ENCODE peak calls at places on chromosomes 4 and X, in five cellular contexts. One of them, this sample, is unnamed.

GRCh38 chrX:13120017-13120416 is 75.6 kb upstream of the FAM9C start:
- DNase-seq in endothelial cell of umbilical vein: peak
- DNase-seq in aorta: no peak
- DNase-seq in cardiac muscle cell: peak
- DNase-seq in heart left ventricle: peak
- DNase-seq in this sample: no peak

GRCh38 chrX:30831082-30831481 is 58.0 kb downstream of the TAB3 start:
- DNase-seq in endothelial cell of umbilical vein: no peak
- DNase-seq in heart left ventricle: no peak
- DNase-seq in aorta: no peak
- DNase-seq in cardiac muscle cell: no peak
- DNase-seq in this sample: no peak

GRCh38 chrX:38138900-38139299 is 81.8 kb downstream of the SRPX start:
- DNase-seq in aorta: no peak
- DNase-seq in endothelial cell of umbilical vein: peak
- DNase-seq in cardiac muscle cell: no peak
- DNase-seq in heart left ventricle: no peak
- DNase-seq in this sample: no peak

GRCh38 chrX:76827672-76828071 is 400.2 kb downstream of the MAGEE1 start:
- DNase-seq in cardiac muscle cell: no peak
- DNase-seq in heart left ventricle: no peak
- DNase-seq in endothelial cell of umbilical vein: no peak
- DNase-seq in aorta: no peak
- DNase-seq in this sample: no peak

GRCh38 chr4:8396762-8397406 is 43.6 kb downstream of the ACOX3 start:
- DNase-seq in heart left ventricle: no peak
- DNase-seq in cardiac muscle cell: no peak
- DNase-seq in endothelial cell of umbilical vein: no peak
- DNase-seq in aorta: no peak
- DNase-seq in this sample: no peak

GRCh38 chr4:110475881-110476818 is at the start of gene ENPEP:
- DNase-seq in aorta: peak
- DNase-seq in endothelial cell of umbilical vein: no peak
- DNase-seq in heart left ventricle: peak
- DNase-seq in cardiac muscle cell: peak
- DNase-seq in this sample: peak

GRCh38 chr4:20017439-20017838 is 234.3 kb upstream of the SLIT2 start:
- DNase-seq in heart left ventricle: no peak
- DNase-seq in endothelial cell of umbilical vein: peak
- DNase-seq in cardiac muscle cell: no peak
- DNase-seq in aorta: no peak
- DNase-seq in this sample: no peak

GRCh38 chr4:119715490-119716445 is 87.2 kb upstream of the PDE5A start:
- DNase-seq in aorta: no peak
- DNase-seq in heart left ventricle: no peak
- DNase-seq in endothelial cell of umbilical vein: no peak
- DNase-seq in cardiac muscle cell: no peak
- DNase-seq in this sample: no peak

GRCh38 chr4:53716011-53716410 is 124.7 kb upstream of the LNX1 start:
- DNase-seq in cardiac muscle cell: no peak
- DNase-seq in heart left ventricle: no peak
- DNase-seq in aorta: no peak
- DNase-seq in endothelial cell of umbilical vein: no peak
- DNase-seq in this sample: no peak

GRCh38 chr4:87525636-87526035 is 3.5 kb downstream of the SPARCL1 start:
- DNase-seq in heart left ventricle: no peak
- DNase-seq in endothelial cell of umbilical vein: no peak
- DNase-seq in aorta: no peak
- DNase-seq in cardiac muscle cell: no peak
- DNase-seq in this sample: no peak

GRCh38 chr4:40672528-40673522 is 43.2 kb upstream of the RBM47 start:
- DNase-seq in heart left ventricle: no peak
- DNase-seq in aorta: peak
- DNase-seq in endothelial cell of umbilical vein: peak
- DNase-seq in cardiac muscle cell: no peak
- DNase-seq in this sample: no peak

GRCh38 chr4:8473920-8474590 is 33.5 kb downstream of the TRMT44 start:
- DNase-seq in endothelial cell of umbilical vein: no peak
- DNase-seq in aorta: no peak
- DNase-seq in heart left ventricle: no peak
- DNase-seq in cardiac muscle cell: no peak
- DNase-seq in this sample: no peak

GRCh38 chr4:88757776-88758175 is 60.1 kb upstream of the NAP1L5 start:
- DNase-seq in aorta: no peak
- DNase-seq in endothelial cell of umbilical vein: no peak
- DNase-seq in heart left ventricle: no peak
- DNase-seq in cardiac muscle cell: no peak
- DNase-seq in this sample: no peak

GRCh38 chrX:68822641-68823410 is 6.0 kb upstream of the EFNB1 start:
- DNase-seq in heart left ventricle: peak
- DNase-seq in cardiac muscle cell: peak
- DNase-seq in endothelial cell of umbilical vein: peak
- DNase-seq in aorta: peak
- DNase-seq in this sample: no peak

GRCh38 chrX:30795981-30796958 is 92.8 kb downstream of the TAB3 start:
- DNase-seq in endothelial cell of umbilical vein: no peak
- DNase-seq in aorta: no peak
- DNase-seq in cardiac muscle cell: no peak
- DNase-seq in heart left ventricle: no peak
- DNase-seq in this sample: no peak

GRCh38 chr4:128670434-128670999 is 139.0 kb upstream of the JADE1 start:
- DNase-seq in endothelial cell of umbilical vein: no peak
- DNase-seq in aorta: no peak
- DNase-seq in heart left ventricle: no peak
- DNase-seq in cardiac muscle cell: no peak
- DNase-seq in this sample: no peak

GRCh38 chr4:128342762-128343161 is 55.1 kb upstream of the PGRMC2 start:
- DNase-seq in heart left ventricle: no peak
- DNase-seq in aorta: no peak
- DNase-seq in endothelial cell of umbilical vein: no peak
- DNase-seq in cardiac muscle cell: no peak
- DNase-seq in this sample: no peak

GRCh38 chr4:109953556-109953955 is 40.9 kb downstream of the EGF start:
- DNase-seq in endothelial cell of umbilical vein: no peak
- DNase-seq in aorta: no peak
- DNase-seq in heart left ventricle: no peak
- DNase-seq in cardiac muscle cell: no peak
- DNase-seq in this sample: no peak

GRCh38 chr4:74152841-74153240 is 5.1 kb upstream of the MTHFD2L start:
- DNase-seq in endothelial cell of umbilical vein: no peak
- DNase-seq in heart left ventricle: no peak
- DNase-seq in aorta: no peak
- DNase-seq in cardiac muscle cell: no peak
- DNase-seq in this sample: no peak

GRCh38 chrX:21993265-21993664 is 38.9 kb upstream of the PHEX start:
- DNase-seq in aorta: peak
- DNase-seq in endothelial cell of umbilical vein: no peak
- DNase-seq in heart left ventricle: peak
- DNase-seq in cardiac muscle cell: no peak
- DNase-seq in this sample: no peak

GRCh38 chr4:142917678-142918077 is 71.6 kb upstream of the INPP4B start:
- DNase-seq in endothelial cell of umbilical vein: no peak
- DNase-seq in aorta: no peak
- DNase-seq in heart left ventricle: no peak
- DNase-seq in cardiac muscle cell: no peak
- DNase-seq in this sample: no peak

GRCh38 chr4:101944649-101945048 is 154.1 kb downstream of the BANK1 start:
- DNase-seq in cardiac muscle cell: no peak
- DNase-seq in aorta: no peak
- DNase-seq in heart left ventricle: no peak
- DNase-seq in endothelial cell of umbilical vein: no peak
- DNase-seq in this sample: no peak

DNA sequence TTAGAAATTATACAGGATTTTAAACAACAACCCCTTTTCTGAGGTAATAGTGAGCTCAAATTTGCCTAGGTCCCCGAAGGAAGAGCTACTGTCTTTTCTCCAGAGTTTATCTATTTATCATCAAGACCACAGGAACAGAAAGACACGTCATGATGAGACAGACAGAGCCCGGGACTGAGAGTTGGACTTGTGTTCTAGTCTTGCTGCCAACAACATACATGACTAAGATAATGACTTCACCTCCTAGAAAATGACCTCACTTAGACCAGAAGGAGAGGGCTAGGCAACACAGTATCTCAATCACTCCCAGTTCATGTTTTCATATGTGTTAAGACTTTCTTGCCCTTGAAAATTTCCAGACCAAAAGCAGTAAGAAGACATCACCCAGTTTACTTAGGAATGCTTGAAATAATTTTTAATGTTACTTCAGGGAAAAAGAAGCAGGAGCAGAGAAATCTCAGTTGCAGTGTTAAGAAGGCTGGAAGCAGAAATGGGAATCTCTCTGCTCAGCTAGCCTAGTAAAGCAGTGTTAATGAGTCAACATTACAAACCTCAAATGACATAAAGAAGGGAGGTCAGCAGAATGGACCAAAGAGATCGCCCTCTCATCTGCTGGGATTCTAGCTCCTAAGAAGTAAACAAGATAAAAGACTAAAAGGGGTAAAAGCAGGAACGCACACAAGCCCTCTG is 24.9 kb downstream of the PDGFC start:
- DNase-seq in aorta: no peak
- DNase-seq in cardiac muscle cell: no peak
- DNase-seq in heart left ventricle: peak
- DNase-seq in endothelial cell of umbilical vein: peak
- DNase-seq in this sample: no peak
- H3K27ac ChIP-seq in aorta: peak
- H3K27ac ChIP-seq in cardiac muscle cell: no peak
- H3K27ac ChIP-seq in heart left ventricle: no peak
- H3K27ac ChIP-seq in endothelial cell of umbilical vein: peak
- H3K27ac ChIP-seq in this sample: peak

GRCh38 chr4:171118091-171118490 is 695.1 kb upstream of the GALNTL6 start:
- DNase-seq in cardiac muscle cell: no peak
- DNase-seq in aorta: no peak
- DNase-seq in endothelial cell of umbilical vein: no peak
- DNase-seq in heart left ventricle: no peak
- DNase-seq in this sample: no peak

GRCh38 chr4:171117457-171117856 is 695.7 kb upstream of the GALNTL6 start:
- DNase-seq in cardiac muscle cell: no peak
- DNase-seq in aorta: no peak
- DNase-seq in endothelial cell of umbilical vein: no peak
- DNase-seq in heart left ventricle: no peak
- DNase-seq in this sample: no peak
- H3K27ac ChIP-seq in cardiac muscle cell: no peak
- H3K27ac ChIP-seq in aorta: no peak
- H3K27ac ChIP-seq in endothelial cell of umbilical vein: no peak
- H3K27ac ChIP-seq in heart left ventricle: no peak
- H3K27ac ChIP-seq in this sample: no peak

DNA sequence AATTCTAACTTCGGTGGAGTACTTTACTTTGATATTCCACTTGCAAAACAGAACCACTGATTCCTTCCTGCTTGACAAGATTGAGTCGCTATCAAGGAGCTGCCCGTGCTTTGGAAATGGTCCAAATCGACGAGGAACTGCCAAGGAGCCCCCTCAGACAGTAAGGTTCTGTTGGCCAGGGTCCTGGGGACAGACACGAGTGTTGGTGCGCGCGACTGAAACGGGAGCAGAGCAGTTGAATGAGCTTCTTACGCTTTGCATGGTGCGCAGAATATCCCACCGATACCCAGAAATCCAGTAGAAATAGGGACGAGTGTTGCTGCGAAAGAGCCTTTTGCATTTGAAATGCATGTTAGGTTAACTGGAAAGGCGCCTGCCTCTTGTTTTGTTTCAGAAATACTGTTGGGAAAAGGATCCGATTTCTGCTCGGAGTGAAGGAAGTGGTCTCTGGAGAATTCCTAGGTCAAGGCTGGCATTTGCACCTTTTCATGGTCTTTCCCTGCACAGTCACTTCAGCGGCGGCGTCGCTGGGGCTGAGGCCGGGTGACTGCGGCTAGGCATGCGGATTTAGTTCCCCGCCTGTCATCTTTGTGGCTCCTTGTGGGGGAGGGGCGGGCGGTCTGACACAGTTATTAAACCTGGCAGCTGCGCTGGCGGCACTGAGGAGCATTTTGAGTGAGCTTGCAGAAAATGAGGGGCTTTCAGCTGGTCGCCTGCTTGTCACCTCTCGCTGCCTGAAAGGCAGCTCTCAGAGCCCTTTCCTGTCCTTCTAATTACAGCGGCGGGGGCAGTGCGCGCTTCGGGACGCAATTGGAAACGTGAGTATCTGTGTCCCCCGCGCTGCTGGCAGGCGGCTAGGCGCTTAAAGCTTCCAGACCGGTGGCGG is 51.5 kb upstream of the TRIM2 start:
- DNase-seq in endothelial cell of umbilical vein: peak
- DNase-seq in cardiac muscle cell: peak
- DNase-seq in aorta: peak
- DNase-seq in heart left ventricle: peak
- DNase-seq in this sample: peak
- H3K27ac ChIP-seq in endothelial cell of umbilical vein: no peak
- H3K27ac ChIP-seq in cardiac muscle cell: peak
- H3K27ac ChIP-seq in aorta: no peak
- H3K27ac ChIP-seq in heart left ventricle: no peak
- H3K27ac ChIP-seq in this sample: peak

GRCh38 chr4:3744901-3745300 is 21.3 kb upstream of the ADRA2C start:
- DNase-seq in cardiac muscle cell: no peak
- DNase-seq in aorta: no peak
- DNase-seq in heart left ventricle: no peak
- DNase-seq in endothelial cell of umbilical vein: no peak
- DNase-seq in this sample: no peak

GRCh38 chr4:3745886-3746656 is 20.1 kb upstream of the ADRA2C start:
- DNase-seq in endothelial cell of umbilical vein: no peak
- DNase-seq in cardiac muscle cell: no peak
- DNase-seq in heart left ventricle: no peak
- DNase-seq in aorta: no peak
- DNase-seq in this sample: no peak

GRCh38 chr4:3749081-3749480 is 17.1 kb upstream of the ADRA2C start:
- DNase-seq in aorta: no peak
- DNase-seq in cardiac muscle cell: no peak
- DNase-seq in heart left ventricle: no peak
- DNase-seq in endothelial cell of umbilical vein: no peak
- DNase-seq in this sample: no peak

GRCh38 chr4:3747582-3747906 is 18.6 kb upstream of the ADRA2C start:
- DNase-seq in aorta: no peak
- DNase-seq in endothelial cell of umbilical vein: no peak
- DNase-seq in cardiac muscle cell: peak
- DNase-seq in heart left ventricle: no peak
- DNase-seq in this sample: no peak

DNA sequence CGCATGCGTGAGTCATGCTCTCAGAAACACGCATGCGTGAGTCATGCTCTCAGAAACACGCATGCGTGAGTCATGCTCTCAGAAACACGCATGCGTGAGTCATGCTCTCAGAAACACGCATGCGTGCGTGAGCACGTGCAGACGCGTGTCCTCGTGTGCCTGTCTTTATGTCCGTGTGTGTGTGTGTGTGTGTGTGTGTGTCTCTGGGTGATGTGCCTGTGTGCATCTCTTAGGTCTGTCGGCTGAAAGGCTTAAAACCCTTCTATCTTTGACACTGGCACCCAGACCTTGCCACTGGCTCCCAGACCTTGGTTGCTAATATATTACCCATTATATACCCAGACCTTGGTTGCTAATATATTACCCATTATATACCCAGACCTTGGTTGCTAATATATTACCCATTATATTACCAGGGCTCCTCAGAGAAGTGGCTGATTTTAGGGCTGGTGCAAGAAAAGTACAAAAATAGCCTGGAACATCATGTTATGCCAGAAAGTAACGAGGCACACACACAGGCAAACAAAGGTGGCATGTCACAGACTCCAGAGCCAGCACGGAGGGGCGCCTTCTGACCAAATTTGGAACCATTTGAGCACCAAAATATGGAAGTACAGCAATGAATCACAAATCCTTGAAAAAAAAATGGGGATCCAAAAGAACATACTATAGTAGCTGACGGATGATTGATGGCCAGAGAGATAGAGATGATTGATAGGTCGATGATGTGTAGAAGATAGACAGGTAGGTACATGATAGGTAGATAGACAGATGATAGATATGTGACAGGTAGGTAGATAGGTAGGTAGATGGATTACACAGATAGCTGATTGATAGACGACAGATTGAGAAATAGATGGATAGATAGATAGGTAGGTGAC is 19.2 kb upstream of the ADRA2C start:
- DNase-seq in heart left ventricle: no peak
- DNase-seq in aorta: no peak
- DNase-seq in cardiac muscle cell: no peak
- DNase-seq in endothelial cell of umbilical vein: no peak
- DNase-seq in this sample: no peak
- H3K27ac ChIP-seq in heart left ventricle: no peak
- H3K27ac ChIP-seq in aorta: no peak
- H3K27ac ChIP-seq in cardiac muscle cell: no peak
- H3K27ac ChIP-seq in endothelial cell of umbilical vein: no peak
- H3K27ac ChIP-seq in this sample: no peak